ENCODE peak calls at places on chromosomes 3 and 15, in five cellular contexts. One of them, this sample, is unnamed.

GRCh38 chr3:46670000-46670890 is 23.2 kb downstream of the ALS2CL start:
- DNase-seq in cardiac fibroblast: no peak
- DNase-seq in GM04504: no peak
- DNase-seq in stromal cell of bone marrow: no peak
- DNase-seq in tibial artery: no peak
- DNase-seq in this sample: no peak

GRCh38 chr3:171376125-171376947 is 83.9 kb downstream of the TNIK start:
- DNase-seq in cardiac fibroblast: peak; percentile 75
- DNase-seq in GM04504: no peak
- DNase-seq in stromal cell of bone marrow: no peak
- DNase-seq in tibial artery: no peak
- DNase-seq in this sample: no peak

GRCh38 chr15:63134245-63134644 is 12.6 kb downstream of the LACTB start:
- DNase-seq in cardiac fibroblast: no peak
- DNase-seq in GM04504: no peak
- DNase-seq in stromal cell of bone marrow: no peak
- DNase-seq in tibial artery: no peak
- DNase-seq in this sample: no peak

GRCh38 chr3:39920271-39920670 is 110.9 kb downstream of the MYRIP start:
- DNase-seq in cardiac fibroblast: no peak
- DNase-seq in GM04504: no peak
- DNase-seq in stromal cell of bone marrow: no peak
- DNase-seq in tibial artery: no peak
- DNase-seq in this sample: no peak

GRCh38 chr3:66413151-66413751 is 87.6 kb downstream of the LRIG1 start:
- DNase-seq in cardiac fibroblast: no peak
- DNase-seq in GM04504: peak; percentile 65
- DNase-seq in stromal cell of bone marrow: peak; percentile 89
- DNase-seq in tibial artery: no peak
- DNase-seq in this sample: no peak

GRCh38 chr3:9422712-9423424 is 25.5 kb downstream of the SETD5 start:
- DNase-seq in cardiac fibroblast: peak; percentile 98
- DNase-seq in GM04504: peak; percentile 97
- DNase-seq in stromal cell of bone marrow: peak; percentile 96
- DNase-seq in tibial artery: peak; percentile 90
- DNase-seq in this sample: peak; percentile 88

GRCh38 chr3:142028174-142028833 is 121.0 kb downstream of the TFDP2 start:
- DNase-seq in cardiac fibroblast: peak; percentile 88
- DNase-seq in GM04504: peak; percentile 40
- DNase-seq in stromal cell of bone marrow: peak; percentile 67
- DNase-seq in tibial artery: no peak
- DNase-seq in this sample: no peak

GRCh38 chr3:112818289-112818688 is 28.4 kb downstream of the CD200R1L start:
- DNase-seq in cardiac fibroblast: peak; percentile 34
- DNase-seq in GM04504: peak; percentile 42
- DNase-seq in stromal cell of bone marrow: peak; percentile 35
- DNase-seq in tibial artery: no peak
- DNase-seq in this sample: no peak

GRCh38 chr3:58074997-58075396 is 66.8 kb downstream of the FLNB start:
- DNase-seq in cardiac fibroblast: no peak
- DNase-seq in GM04504: no peak
- DNase-seq in stromal cell of bone marrow: no peak
- DNase-seq in tibial artery: no peak
- DNase-seq in this sample: no peak

GRCh38 chr3:143334231-143334630 is 214.7 kb downstream of the CHST2 start:
- DNase-seq in cardiac fibroblast: no peak
- DNase-seq in GM04504: no peak
- DNase-seq in stromal cell of bone marrow: no peak
- DNase-seq in tibial artery: no peak
- DNase-seq in this sample: no peak

GRCh38 chr3:191383104-191383503 is 52.8 kb upstream of the UTS2B start:
- DNase-seq in cardiac fibroblast: peak; percentile 92
- DNase-seq in GM04504: no peak
- DNase-seq in stromal cell of bone marrow: no peak
- DNase-seq in tibial artery: no peak
- DNase-seq in this sample: no peak

GRCh38 chr15:80202016-80202315 is 49.2 kb downstream of the FAH start:
- DNase-seq in cardiac fibroblast: no peak
- DNase-seq in GM04504: no peak
- DNase-seq in stromal cell of bone marrow: no peak
- DNase-seq in tibial artery: no peak
- DNase-seq in this sample: peak; percentile 28

GRCh38 chr15:89406756-89407650 is 72.4 kb upstream of the POLG start:
- DNase-seq in cardiac fibroblast: no peak
- DNase-seq in GM04504: no peak
- DNase-seq in stromal cell of bone marrow: no peak
- DNase-seq in tibial artery: no peak
- DNase-seq in this sample: no peak

GRCh38 chr3:9906480-9906879 is 3.8 kb downstream of the IL17RE start:
- DNase-seq in cardiac fibroblast: no peak
- DNase-seq in GM04504: no peak
- DNase-seq in stromal cell of bone marrow: no peak
- DNase-seq in tibial artery: no peak
- DNase-seq in this sample: no peak

GRCh38 chr3:67030785-67031740 is 33.0 kb downstream of the KBTBD8 start:
- DNase-seq in cardiac fibroblast: no peak
- DNase-seq in GM04504: no peak
- DNase-seq in stromal cell of bone marrow: no peak
- DNase-seq in tibial artery: no peak
- DNase-seq in this sample: no peak

GRCh38 chr3:41002104-41002503 is 197.2 kb upstream of the CTNNB1 start:
- DNase-seq in cardiac fibroblast: no peak
- DNase-seq in GM04504: no peak
- DNase-seq in stromal cell of bone marrow: no peak
- DNase-seq in tibial artery: no peak
- DNase-seq in this sample: no peak

GRCh38 chr3:40911264-40911663 is 288.0 kb upstream of the CTNNB1 start:
- DNase-seq in cardiac fibroblast: no peak
- DNase-seq in GM04504: no peak
- DNase-seq in stromal cell of bone marrow: peak; percentile 6
- DNase-seq in tibial artery: no peak
- DNase-seq in this sample: no peak

GRCh38 chr15:40029979-40030893 is 8.7 kb downstream of the SRP14 start:
- DNase-seq in cardiac fibroblast: peak; percentile 43
- DNase-seq in GM04504: no peak
- DNase-seq in stromal cell of bone marrow: no peak
- DNase-seq in tibial artery: no peak
- DNase-seq in this sample: no peak

GRCh38 chr15:65881766-65882434 is 12.6 kb downstream of the RAB11A start:
- DNase-seq in cardiac fibroblast: no peak
- DNase-seq in GM04504: no peak
- DNase-seq in stromal cell of bone marrow: no peak
- DNase-seq in tibial artery: no peak
- DNase-seq in this sample: no peak

GRCh38 chr15:91632176-91632575 is 221.3 kb upstream of the SLCO3A1 start:
- DNase-seq in cardiac fibroblast: no peak
- DNase-seq in GM04504: no peak
- DNase-seq in stromal cell of bone marrow: no peak
- DNase-seq in tibial artery: no peak
- DNase-seq in this sample: no peak

GRCh38 chr3:71310595-71311319 is 272.8 kb downstream of the FOXP1 start:
- DNase-seq in cardiac fibroblast: peak; percentile 55
- DNase-seq in GM04504: peak; percentile 66
- DNase-seq in stromal cell of bone marrow: peak; percentile 52
- DNase-seq in tibial artery: peak; percentile 29
- DNase-seq in this sample: no peak

GRCh38 chr15:64274541-64274940 is 81.4 kb downstream of the CSNK1G1 start:
- DNase-seq in cardiac fibroblast: no peak
- DNase-seq in GM04504: no peak
- DNase-seq in stromal cell of bone marrow: no peak
- DNase-seq in tibial artery: no peak
- DNase-seq in this sample: no peak

GRCh38 chr15:67603063-67603462 is 60.6 kb downstream of the MAP2K5 start:
- DNase-seq in cardiac fibroblast: no peak
- DNase-seq in GM04504: no peak
- DNase-seq in stromal cell of bone marrow: no peak
- DNase-seq in tibial artery: no peak
- DNase-seq in this sample: no peak

GRCh38 chr15:77603616-77604406 is 28.9 kb downstream of the LINGO1 start:
- DNase-seq in cardiac fibroblast: no peak
- DNase-seq in GM04504: no peak
- DNase-seq in stromal cell of bone marrow: no peak
- DNase-seq in tibial artery: no peak
- DNase-seq in this sample: no peak

GRCh38 chr3:143600762-143601161 is 247.5 kb downstream of the SLC9A9 start:
- DNase-seq in cardiac fibroblast: peak; percentile 31
- DNase-seq in GM04504: no peak
- DNase-seq in stromal cell of bone marrow: no peak
- DNase-seq in tibial artery: no peak
- DNase-seq in this sample: no peak

GRCh38 chr3:127707777-127708438 is 35.2 kb downstream of the ABTB1 start:
- DNase-seq in cardiac fibroblast: no peak
- DNase-seq in GM04504: no peak
- DNase-seq in stromal cell of bone marrow: no peak
- DNase-seq in tibial artery: no peak
- DNase-seq in this sample: no peak

GRCh38 chr3:19093084-19093483 is 55.2 kb upstream of the KCNH8 start:
- DNase-seq in cardiac fibroblast: no peak
- DNase-seq in GM04504: no peak
- DNase-seq in stromal cell of bone marrow: no peak
- DNase-seq in tibial artery: no peak
- DNase-seq in this sample: no peak

GRCh38 chr3:128591728-128592426 is 58.7 kb downstream of the RPN1 start:
- DNase-seq in cardiac fibroblast: no peak
- DNase-seq in GM04504: no peak
- DNase-seq in stromal cell of bone marrow: no peak
- DNase-seq in tibial artery: no peak
- DNase-seq in this sample: no peak

GRCh38 chr3:7607083-7607482 is 746.2 kb downstream of the GRM7 start:
- DNase-seq in cardiac fibroblast: no peak
- DNase-seq in GM04504: no peak
- DNase-seq in stromal cell of bone marrow: no peak
- DNase-seq in tibial artery: no peak
- DNase-seq in this sample: no peak

GRCh38 chr15:62840518-62841268 is 201.9 kb upstream of the TPM1 start:
- DNase-seq in cardiac fibroblast: no peak
- DNase-seq in GM04504: no peak
- DNase-seq in stromal cell of bone marrow: no peak
- DNase-seq in tibial artery: no peak
- DNase-seq in this sample: no peak

GRCh38 chr15:19944261-19944888 is 597.2 kb downstream of the GOLGA6L6 start:
- DNase-seq in cardiac fibroblast: no peak
- DNase-seq in GM04504: no peak
- DNase-seq in stromal cell of bone marrow: no peak
- DNase-seq in tibial artery: no peak
- DNase-seq in this sample: no peak

GRCh38 chr3:176005564-176005963 is 1146.4 kb downstream of the NAALADL2 start:
- DNase-seq in cardiac fibroblast: no peak
- DNase-seq in GM04504: no peak
- DNase-seq in stromal cell of bone marrow: no peak
- DNase-seq in tibial artery: no peak
- DNase-seq in this sample: no peak

GRCh38 chr3:101292027-101292426 is 28.3 kb downstream of the IMPG2 start:
- DNase-seq in cardiac fibroblast: peak; percentile 33
- DNase-seq in GM04504: no peak
- DNase-seq in stromal cell of bone marrow: peak; percentile 6
- DNase-seq in tibial artery: no peak
- DNase-seq in this sample: no peak

GRCh38 chr15:66231421-66232266 is 21.9 kb downstream of the MEGF11 start:
- DNase-seq in cardiac fibroblast: no peak
- DNase-seq in GM04504: no peak
- DNase-seq in stromal cell of bone marrow: peak; percentile 28
- DNase-seq in tibial artery: no peak
- DNase-seq in this sample: no peak

GRCh38 chr3:10753964-10754363 is 62.1 kb upstream of the SLC6A11 start:
- DNase-seq in cardiac fibroblast: peak; percentile 46
- DNase-seq in GM04504: peak; percentile 10
- DNase-seq in stromal cell of bone marrow: peak; percentile 13
- DNase-seq in tibial artery: no peak
- DNase-seq in this sample: no peak

GRCh38 chr3:113783463-113783862 is 36.6 kb downstream of the ATP6V1A start:
- DNase-seq in cardiac fibroblast: peak; percentile 96
- DNase-seq in GM04504: peak; percentile 93
- DNase-seq in stromal cell of bone marrow: peak; percentile 94
- DNase-seq in tibial artery: no peak
- DNase-seq in this sample: no peak

GRCh38 chr3:195195321-195196209 is 75.4 kb downstream of the XXYLT1 start:
- DNase-seq in cardiac fibroblast: no peak
- DNase-seq in GM04504: no peak
- DNase-seq in stromal cell of bone marrow: no peak
- DNase-seq in tibial artery: no peak
- DNase-seq in this sample: peak; percentile 44

This sample was measured in right atrium auricular region.